ENCODE peak calls at places on chromosomes 6 and 20, in four cellular contexts. P is right lobe of liver, T is cardiac muscle cell, J is gastrocnemius medialis. R is an unnamed sample. For H3K9me3, the result is how much of the 10 kb centered on the place peaks cover.

GRCh38 chr6:37779111-37779800 is 40.3 kb upstream of the ZFAND3 start:
- DNase-seq in P (no peak), T (no peak), J (no peak), R (no peak)

GRCh38 chr6:116144590-116144989 is 18.7 kb upstream of the COL10A1 start:
- DNase-seq in T (no peak), J (no peak), P (no peak), R (no peak)

GRCh38 chr6:143675327-143675900 is 2.4 kb upstream of the PHACTR2 start:
- DNase-seq in J (no peak), P (no peak), T (no peak), R (no peak)

GRCh38 chr6:160376445-160376844 is 28.3 kb downstream of the SLC22A3 start:
- DNase-seq in P (no peak), J (no peak), T (no peak), R (no peak)

GRCh38 chr6:20168668-20169633 is 43.3 kb downstream of the MBOAT1 start:
- DNase-seq in T (no peak), J (peak), P (no peak), R (no peak)

GRCh38 chr6:106539931-106540330 is 89.4 kb downstream of the RTN4IP1 start:
- DNase-seq in T (no peak), J (no peak), P (no peak), R (no peak)

GRCh38 chr6:39228111-39228971 is 934 bp downstream of the KCNK5 start:
- DNase-seq in P (no peak), J (no peak), T (no peak), R (no peak)

GRCh38 chr20:21554985-21555384 is 41.1 kb upstream of the NKX2-2 start:
- DNase-seq in P (no peak), T (no peak), J (no peak), R (no peak)

GRCh38 chr6:7431594-7432390 is 42.2 kb downstream of the RIOK1 start:
- DNase-seq in P (no peak), J (no peak), T (no peak), R (no peak)

GRCh38 chr20:3580412-3580811 is 82.8 kb downstream of the GFRA4 start:
- DNase-seq in P (no peak), J (no peak), T (no peak), R (no peak)

GRCh38 chr6:25088513-25088912 is 152.8 kb upstream of the RIPOR2 start:
- DNase-seq in T (no peak), J (no peak), P (no peak), R (no peak)

GRCh38 chr6:32369678-32370077 is 2.0 kb downstream of the TSBP1 start:
- DNase-seq in T (no peak), J (no peak), P (no peak), R (peak)

GRCh38 chr6:15481892-15482291 is 180.9 kb downstream of the DTNBP1 start:
- DNase-seq in T (no peak), P (no peak), J (peak), R (no peak)

GRCh38 chr20:1335961-1336698 is 7.2 kb upstream of the SDCBP2 start:
- DNase-seq in P (no peak), J (no peak), T (no peak), R (no peak)

GRCh38 chr6:98831057-98832031 is 3.0 kb upstream of the POU3F2 start:
- DNase-seq in J (no peak), T (peak), P (no peak), R (no peak)

GRCh38 chr6:129120856-129121255 is 237.9 kb downstream of the LAMA2 start:
- DNase-seq in J (peak), T (no peak), P (no peak), R (no peak)

GRCh38 chr6:129124334-129124733 is 241.4 kb downstream of the LAMA2 start:
- DNase-seq in P (no peak), J (no peak), T (no peak), R (no peak)
- H3K4me3 ChIP-seq in P (no peak), J (no peak), T (no peak), R (no peak)

GRCh38 chr20:31239139-31239538 is 18.3 kb upstream of the DEFB115 start:
- DNase-seq in P (no peak), T (no peak), J (no peak), R (no peak)

GRCh38 chr20:31236953-31237352 is 20.5 kb upstream of the DEFB115 start:
- DNase-seq in J (no peak), T (no peak), P (no peak), R (no peak)

DNA sequence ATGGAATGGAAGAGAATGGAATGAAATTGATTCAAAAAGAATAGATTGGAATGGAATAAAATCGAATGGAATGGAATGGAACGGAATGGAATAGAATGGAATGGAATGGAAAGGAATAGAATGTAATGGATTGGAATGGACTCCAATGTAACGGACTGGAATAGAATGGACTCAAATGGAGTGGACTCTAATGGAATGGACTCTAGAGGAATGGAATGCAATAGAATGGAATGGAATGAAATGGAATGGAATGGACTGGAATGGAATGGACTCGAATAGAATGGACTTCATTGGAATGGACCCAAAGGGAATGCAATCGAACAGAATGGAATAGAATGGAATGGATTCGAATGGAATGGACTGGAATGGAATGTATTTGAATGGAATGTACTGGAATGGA is 19.7 kb upstream of the DEFB115 start:
- DNase-seq in P (no peak), J (no peak), T (no peak), R (no peak)
- H3K9me3 ChIP-seq in P (under half), J (under half), T (under half), R (under half)

GRCh38 chr6:29553268-29554057 is 6.1 kb downstream of the UBD start:
- DNase-seq in P (peak), T (peak), J (no peak), R (no peak)
- H3K4me3 ChIP-seq in P (no peak), T (peak), J (peak), R (no peak)

GRCh38 chr6:164442572-164442971 is 866.8 kb downstream of the C6orf118 start:
- DNase-seq in T (no peak), J (no peak), P (no peak), R (no peak)
- H3K9me3 ChIP-seq in T (under half), J (under half), P (under half), R (under half)

DNA sequence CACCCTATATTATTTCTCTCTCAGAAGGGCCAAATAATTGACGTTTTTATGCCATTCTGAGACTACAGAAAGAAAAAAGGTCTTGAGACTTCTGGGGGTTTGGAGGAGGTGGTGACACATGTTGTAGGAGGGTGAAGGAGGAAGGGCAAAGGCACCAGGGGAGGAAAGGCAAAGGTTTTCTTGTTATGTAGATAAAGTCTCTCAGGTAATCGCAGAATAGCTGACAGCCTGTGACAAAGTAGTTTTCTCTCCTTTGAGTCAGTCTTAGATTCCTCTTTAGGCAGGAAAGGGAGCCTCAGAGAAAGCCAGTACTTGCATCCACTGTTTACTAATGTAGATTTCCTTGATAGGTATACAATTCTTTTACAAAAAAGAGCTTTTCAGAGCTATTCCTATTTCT is 23.6 kb downstream of the OR2B2 start:
- DNase-seq in P (no peak), J (no peak), T (no peak), R (no peak)
- H3K4me3 ChIP-seq in P (no peak), J (no peak), T (no peak), R (no peak)